ENCODE peak calls at places on chromosome 15, in four cellular contexts. One of them, this sample, is unnamed.

GRCh38 chr15:43911235-43911661 is 84.4 kb downstream of the WDR76 start:
- DNase-seq in IMR-90: peak
- DNase-seq in A549: peak
- DNase-seq in GM12878: no peak
- DNase-seq in this sample: no peak

GRCh38 chr15:83445653-83446052 is 1.5 kb upstream of the SH3GL3 start:
- DNase-seq in A549: no peak
- DNase-seq in GM12878: no peak
- DNase-seq in IMR-90: no peak
- DNase-seq in this sample: no peak

GRCh38 chr15:40252438-40253178 is 13.7 kb downstream of the PAK6 start:
- DNase-seq in IMR-90: no peak
- DNase-seq in A549: no peak
- DNase-seq in GM12878: no peak
- DNase-seq in this sample: peak

GRCh38 chr15:42494998-42495360 is 455 bp upstream of the SNAP23 start:
- DNase-seq in IMR-90: peak
- DNase-seq in A549: peak
- DNase-seq in GM12878: no peak
- DNase-seq in this sample: no peak

GRCh38 chr15:85583404-85584390 is 203.3 kb downstream of the AKAP13 start:
- DNase-seq in GM12878: peak
- DNase-seq in A549: peak
- DNase-seq in IMR-90: peak
- DNase-seq in this sample: peak

GRCh38 chr15:81848701-81849100 is 197.1 kb downstream of the MEX3B start:
- DNase-seq in GM12878: no peak
- DNase-seq in A549: no peak
- DNase-seq in IMR-90: no peak
- DNase-seq in this sample: no peak

GRCh38 chr15:37880009-37880834 is 54.2 kb upstream of the TMCO5A start:
- DNase-seq in A549: peak
- DNase-seq in IMR-90: peak
- DNase-seq in GM12878: no peak
- DNase-seq in this sample: peak

GRCh38 chr15:77096131-77096530 is 25.2 kb upstream of the TSPAN3 start:
- DNase-seq in A549: no peak
- DNase-seq in GM12878: no peak
- DNase-seq in IMR-90: no peak
- DNase-seq in this sample: no peak

GRCh38 chr15:85580914-85581313 is 200.5 kb downstream of the AKAP13 start:
- DNase-seq in GM12878: no peak
- DNase-seq in A549: peak
- DNase-seq in IMR-90: no peak
- DNase-seq in this sample: no peak

GRCh38 chr15:31202953-31203352 is 101.4 kb upstream of the TRPM1 start:
- DNase-seq in IMR-90: no peak
- DNase-seq in A549: no peak
- DNase-seq in GM12878: no peak
- DNase-seq in this sample: no peak

GRCh38 chr15:60605879-60606304 is 127.0 kb upstream of the ICE2 start:
- DNase-seq in IMR-90: peak
- DNase-seq in A549: no peak
- DNase-seq in GM12878: no peak
- DNase-seq in this sample: no peak

GRCh38 chr15:61921093-61921492 is 139.2 kb downstream of the VPS13C start:
- DNase-seq in A549: no peak
- DNase-seq in IMR-90: peak
- DNase-seq in GM12878: no peak
- DNase-seq in this sample: no peak

GRCh38 chr15:31574761-31575160 is 248.1 kb downstream of the KLF13 start:
- DNase-seq in IMR-90: no peak
- DNase-seq in GM12878: no peak
- DNase-seq in A549: no peak
- DNase-seq in this sample: no peak

GRCh38 chr15:98728107-98728810 is 79.9 kb downstream of the IGF1R start:
- DNase-seq in IMR-90: no peak
- DNase-seq in GM12878: no peak
- DNase-seq in A549: peak
- DNase-seq in this sample: no peak

GRCh38 chr15:82828064-82828463 is 18.6 kb downstream of the WHAMM start:
- DNase-seq in IMR-90: no peak
- DNase-seq in GM12878: no peak
- DNase-seq in A549: no peak
- DNase-seq in this sample: no peak

GRCh38 chr15:85504739-85505676 is 124.6 kb downstream of the AKAP13 start:
- DNase-seq in A549: peak
- DNase-seq in GM12878: no peak
- DNase-seq in IMR-90: peak
- DNase-seq in this sample: peak

GRCh38 chr15:42348083-42348482 is 11.2 kb upstream of the CAPN3 start:
- DNase-seq in GM12878: no peak
- DNase-seq in IMR-90: peak
- DNase-seq in A549: no peak
- DNase-seq in this sample: no peak

GRCh38 chr15:68258684-68259083 is 18.9 kb upstream of the FEM1B start:
- DNase-seq in GM12878: no peak
- DNase-seq in A549: no peak
- DNase-seq in IMR-90: no peak
- DNase-seq in this sample: no peak

GRCh38 chr15:80059786-80060489 is 462 bp downstream of the ZFAND6 start:
- DNase-seq in A549: peak
- DNase-seq in GM12878: no peak
- DNase-seq in IMR-90: peak
- DNase-seq in this sample: peak

GRCh38 chr15:100721758-100722550 is 119.6 kb downstream of the ASB7 start:
- DNase-seq in IMR-90: peak
- DNase-seq in A549: peak
- DNase-seq in GM12878: no peak
- DNase-seq in this sample: peak

GRCh38 chr15:100566850-100567249 is 35.1 kb downstream of the LINS1 start:
- DNase-seq in GM12878: no peak
- DNase-seq in IMR-90: no peak
- DNase-seq in A549: no peak
- DNase-seq in this sample: no peak

GRCh38 chr15:98996619-98997018 is 11.0 kb downstream of the PGPEP1L start:
- DNase-seq in A549: no peak
- DNase-seq in IMR-90: no peak
- DNase-seq in GM12878: no peak
- DNase-seq in this sample: no peak

GRCh38 chr15:47349179-47349578 is 368.1 kb upstream of the SEMA6D start:
- DNase-seq in GM12878: no peak
- DNase-seq in A549: no peak
- DNase-seq in IMR-90: no peak
- DNase-seq in this sample: no peak

GRCh38 chr15:31216210-31216911 is 110.3 kb upstream of the KLF13 start:
- DNase-seq in IMR-90: no peak
- DNase-seq in GM12878: no peak
- DNase-seq in A549: peak
- DNase-seq in this sample: no peak

GRCh38 chr15:80856809-80857377 is 77.7 kb downstream of the CEMIP start:
- DNase-seq in A549: peak
- DNase-seq in GM12878: no peak
- DNase-seq in IMR-90: no peak
- DNase-seq in this sample: peak

GRCh38 chr15:90870354-90871096 is 2.1 kb downstream of the FURIN start:
- DNase-seq in GM12878: no peak
- DNase-seq in A549: no peak
- DNase-seq in IMR-90: no peak
- DNase-seq in this sample: no peak

GRCh38 chr15:42148808-42149492 is 7.5 kb downstream of the PLA2G4F start:
- DNase-seq in A549: no peak
- DNase-seq in GM12878: no peak
- DNase-seq in IMR-90: no peak
- DNase-seq in this sample: no peak

GRCh38 chr15:20352241-20353200 is 189.1 kb downstream of the GOLGA6L6 start:
- DNase-seq in A549: no peak
- DNase-seq in IMR-90: no peak
- DNase-seq in GM12878: no peak
- DNase-seq in this sample: no peak

GRCh38 chr15:87816811-87817210 is 439.7 kb downstream of the NTRK3 start:
- DNase-seq in GM12878: no peak
- DNase-seq in A549: peak
- DNase-seq in IMR-90: peak
- DNase-seq in this sample: no peak

GRCh38 chr15:66101715-66102395 is 151.7 kb downstream of the MEGF11 start:
- DNase-seq in GM12878: no peak
- DNase-seq in IMR-90: no peak
- DNase-seq in A549: no peak
- DNase-seq in this sample: no peak

GRCh38 chr15:37289109-37289765 is 188.9 kb upstream of the MEIS2 start:
- DNase-seq in GM12878: no peak
- DNase-seq in IMR-90: peak
- DNase-seq in A549: peak
- DNase-seq in this sample: peak

GRCh38 chr15:47803767-47804166 is 86.5 kb downstream of the SEMA6D start:
- DNase-seq in IMR-90: no peak
- DNase-seq in GM12878: no peak
- DNase-seq in A549: no peak
- DNase-seq in this sample: no peak

GRCh38 chr15:100975043-100975442 is 55.9 kb downstream of the LRRK1 start:
- DNase-seq in IMR-90: no peak
- DNase-seq in A549: no peak
- DNase-seq in GM12878: no peak
- DNase-seq in this sample: no peak

GRCh38 chr15:48800245-48800644 is 10.6 kb downstream of the CEP152 start:
- DNase-seq in GM12878: no peak
- DNase-seq in IMR-90: no peak
- DNase-seq in A549: no peak
- DNase-seq in this sample: no peak

GRCh38 chr15:75669191-75669878 is 21.6 kb downstream of the SNX33 start:
- DNase-seq in A549: peak
- DNase-seq in IMR-90: peak
- DNase-seq in GM12878: no peak
- DNase-seq in this sample: peak

GRCh38 chr15:68232937-68233336 is 3.4 kb upstream of the CLN6 start:
- DNase-seq in IMR-90: no peak
- DNase-seq in GM12878: no peak
- DNase-seq in A549: no peak
- DNase-seq in this sample: no peak

GRCh38 chr15:88898736-88899135 is 3.4 kb upstream of the HAPLN3 start:
- DNase-seq in A549: no peak
- DNase-seq in GM12878: no peak
- DNase-seq in IMR-90: no peak
- DNase-seq in this sample: no peak

GRCh38 chr15:73969151-73969759 is 22.8 kb downstream of the STOML1 start:
- DNase-seq in IMR-90: no peak
- DNase-seq in GM12878: no peak
- DNase-seq in A549: no peak
- DNase-seq in this sample: no peak
- TF ChIP-seq RAD21 in IMR-90: no peak
- TF ChIP-seq RAD21 in GM12878: no peak
- TF ChIP-seq RAD21 in A549: no peak
- TF ChIP-seq RAD21 in this sample: no peak

DNA sequence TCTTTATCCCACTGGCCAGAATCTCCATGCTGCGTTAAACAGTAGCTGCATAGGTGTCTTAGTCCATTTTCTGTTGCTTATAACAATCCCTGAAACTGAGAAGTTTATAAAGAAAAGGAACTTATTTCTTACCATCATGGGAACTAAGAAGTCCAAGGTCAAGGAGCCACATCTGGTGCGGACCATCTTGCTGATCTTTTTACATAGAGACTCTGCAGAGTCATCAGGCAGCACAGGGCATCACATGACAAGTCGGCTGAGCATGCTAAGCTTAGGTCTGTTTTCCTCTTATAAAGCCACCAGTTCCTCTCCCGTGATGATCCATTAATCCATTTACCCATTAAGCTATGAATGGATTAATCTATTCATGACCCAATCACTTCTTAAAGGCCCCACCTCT is 22.4 kb upstream of the FAM174B start:
- DNase-seq in GM12878: no peak
- DNase-seq in IMR-90: no peak
- DNase-seq in A549: no peak
- DNase-seq in this sample: no peak
- TF ChIP-seq RAD21 in GM12878: no peak
- TF ChIP-seq RAD21 in IMR-90: no peak
- TF ChIP-seq RAD21 in A549: no peak
- TF ChIP-seq RAD21 in this sample: no peak

GRCh38 chr15:52256366-52256765 is 39.2 kb downstream of the MYO5C start:
- DNase-seq in A549: peak
- DNase-seq in IMR-90: peak
- DNase-seq in GM12878: peak
- DNase-seq in this sample: peak

GRCh38 chr15:52256930-52257733 is 38.5 kb downstream of the MYO5C start:
- DNase-seq in A549: no peak
- DNase-seq in IMR-90: no peak
- DNase-seq in GM12878: no peak
- DNase-seq in this sample: no peak

GRCh38 chr15:52255935-52256334 is 39.7 kb downstream of the MYO5C start:
- DNase-seq in IMR-90: no peak
- DNase-seq in A549: no peak
- DNase-seq in GM12878: no peak
- DNase-seq in this sample: no peak

GRCh38 chr15:52254331-52254730 is 41.3 kb downstream of the MYO5C start:
- DNase-seq in A549: peak
- DNase-seq in IMR-90: no peak
- DNase-seq in GM12878: no peak
- DNase-seq in this sample: no peak

DNA sequence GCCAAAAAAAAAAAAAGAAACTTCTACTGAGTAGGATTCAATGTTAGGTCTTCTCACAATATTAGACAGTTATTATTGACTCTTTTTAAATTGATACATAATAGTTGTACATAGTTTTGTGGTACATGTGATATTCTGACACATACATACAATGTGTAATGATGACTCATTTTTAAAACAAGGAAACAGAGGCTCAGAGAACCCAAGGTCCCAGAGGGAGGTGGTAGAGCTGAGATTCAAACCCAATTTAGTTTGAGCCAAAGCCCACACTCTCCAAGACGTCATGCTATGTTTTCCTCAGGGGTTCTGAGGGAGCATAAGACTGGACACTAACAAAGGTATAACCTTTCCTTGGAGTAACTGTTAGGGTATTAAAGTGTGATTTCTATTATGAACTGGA is 40.6 kb downstream of the MYO5C start:
- DNase-seq in GM12878: no peak
- DNase-seq in IMR-90: peak
- DNase-seq in A549: no peak
- DNase-seq in this sample: no peak
- TF ChIP-seq RAD21 in GM12878: no peak
- TF ChIP-seq RAD21 in IMR-90: no peak
- TF ChIP-seq RAD21 in A549: no peak
- TF ChIP-seq RAD21 in this sample: no peak

GRCh38 chr15:63943829-63944680 is 102.2 kb downstream of the DAPK2 start:
- DNase-seq in A549: no peak
- DNase-seq in IMR-90: no peak
- DNase-seq in GM12878: no peak
- DNase-seq in this sample: no peak
- TF ChIP-seq RAD21 in A549: no peak
- TF ChIP-seq RAD21 in IMR-90: no peak
- TF ChIP-seq RAD21 in GM12878: no peak
- TF ChIP-seq RAD21 in this sample: no peak